ENCODE peak calls at places on chromosomes 13 and 19, in eight cellular contexts. S, G, V, N, Q, E, M and H are unnamed samples.

GRCh38 chr19:1577090-1577928 is 9.2 kb upstream of the MEX3D start:
- DNase-seq in E (no peak), V (no peak), G (no peak), M (no peak), S (no peak), N (no peak), Q (no peak), H (no peak)

GRCh38 chr13:41463823-41464602 is 6.7 kb downstream of the RGCC start:
- DNase-seq in N (no peak), M (peak), E (no peak), V (peak), Q (no peak), G (no peak), S (no peak), H (no peak)

GRCh38 chr19:51136891-51137551 is 5.1 kb upstream of the SIGLEC7 start:
- DNase-seq in G (no peak), E (no peak), V (no peak), M (peak), S (no peak), N (no peak), Q (no peak), H (no peak)

GRCh38 chr19:1057185-1057857 is 9.6 kb upstream of the ARHGAP45 start:
- DNase-seq in G (peak), V (no peak), S (no peak), E (no peak), M (peak), Q (peak), N (no peak), H (no peak)

GRCh38 chr19:9917322-9917721 is 19.0 kb downstream of the OLFM2 start:
- DNase-seq in E (no peak), G (peak), S (no peak), N (no peak), Q (peak), V (no peak), M (no peak), H (no peak)

GRCh38 chr19:17091758-17092333 is 16.3 kb downstream of the MYO9B start:
- DNase-seq in M (no peak), E (no peak), V (no peak), N (no peak), Q (no peak), G (no peak), S (no peak), H (no peak)

GRCh38 chr13:83568019-83568418 is 314.3 kb downstream of the SLITRK1 start:
- DNase-seq in E (no peak), Q (no peak), M (no peak), G (no peak), V (no peak), N (no peak), S (no peak), H (no peak)

GRCh38 chr13:46149272-46150133 is 32.5 kb downstream of the LCP1 start:
- DNase-seq in V (no peak), E (peak), N (no peak), S (no peak), Q (no peak), M (no peak), G (peak), H (no peak)

GRCh38 chr19:16467581-16467980 is 4.2 kb downstream of the EPS15L1 start:
- DNase-seq in V (no peak), N (no peak), S (no peak), E (no peak), M (no peak), Q (no peak), G (no peak), H (no peak)

GRCh38 chr13:99366075-99366987 is 59.1 kb upstream of the GPR183 start:
- DNase-seq in N (no peak), V (peak), E (no peak), G (no peak), Q (no peak), S (no peak), M (peak), H (no peak)

GRCh38 chr13:75359266-75359665 is 122.7 kb downstream of the TBC1D4 start:
- DNase-seq in V (no peak), E (peak), S (no peak), G (peak), M (no peak), Q (peak), N (no peak), H (no peak)

GRCh38 chr19:47005873-47006272 is 13.8 kb upstream of the NPAS1 start:
- DNase-seq in S (no peak), G (no peak), M (no peak), Q (no peak), N (no peak), V (no peak), E (no peak), H (no peak)

GRCh38 chr13:38582133-38582532 is 104.7 kb upstream of the FREM2 start:
- DNase-seq in G (peak), V (no peak), N (no peak), S (no peak), E (peak), M (no peak), Q (peak), H (no peak)

GRCh38 chr13:36919206-36919832 is 719 bp downstream of the SMAD9 start:
- DNase-seq in S (peak), M (no peak), E (no peak), G (peak), Q (peak), V (no peak), N (no peak), H (no peak)

GRCh38 chr13:30818323-30818960 is 83.1 kb downstream of the ALOX5AP start:
- DNase-seq in G (peak), V (no peak), N (no peak), S (peak), Q (peak), M (no peak), E (peak), H (no peak)

GRCh38 chr13:67147257-67148218 is 82.6 kb downstream of the PCDH9 start:
- DNase-seq in S (no peak), E (peak), V (no peak), G (peak), Q (peak), M (no peak), N (no peak), H (no peak)

GRCh38 chr13:105442941-105443340 is 1092.5 kb downstream of the EFNB2 start:
- DNase-seq in M (no peak), G (peak), V (no peak), E (peak), S (no peak), N (no peak), Q (peak), H (no peak)

GRCh38 chr19:13790354-13790753 is 4.9 kb upstream of the ZSWIM4 start:
- DNase-seq in S (no peak), E (no peak), V (no peak), Q (no peak), G (peak), N (peak), M (no peak), H (no peak)

GRCh38 chr19:49016067-49016839 is 638 bp downstream of the LHB start:
- DNase-seq in M (no peak), Q (no peak), S (no peak), E (no peak), V (no peak), G (no peak), N (no peak), H (no peak)

GRCh38 chr13:93788456-93788855 is 561.8 kb downstream of the GPC6 start:
- DNase-seq in E (no peak), M (no peak), Q (no peak), G (no peak), N (no peak), V (no peak), S (no peak), H (no peak)

GRCh38 chr13:106118050-106118449 is 417.4 kb downstream of the EFNB2 start:
- DNase-seq in V (no peak), Q (no peak), E (no peak), M (no peak), S (no peak), G (no peak), N (no peak), H (no peak)

GRCh38 chr19:4061683-4062575 is 4.8 kb downstream of the ZBTB7A start:
- DNase-seq in S (no peak), G (no peak), V (no peak), M (no peak), N (no peak), Q (no peak), E (no peak), H (no peak)

GRCh38 chr19:3514930-3515329 is 8.8 kb downstream of the FZR1 start:
- DNase-seq in M (no peak), G (no peak), V (no peak), E (no peak), Q (no peak), N (no peak), S (no peak), H (no peak)

GRCh38 chr13:52371736-52372247 is 34.2 kb downstream of the THSD1 start:
- DNase-seq in G (peak), M (no peak), N (no peak), Q (no peak), V (no peak), S (no peak), E (no peak), H (no peak)

GRCh38 chr19:29587059-29587458 is 19.0 kb upstream of the POP4 start:
- DNase-seq in M (no peak), G (no peak), E (no peak), N (no peak), S (no peak), Q (no peak), V (no peak), H (no peak)

GRCh38 chr19:1000095-1000494 is at the start of gene GRIN3B:
- DNase-seq in E (no peak), M (peak), V (no peak), S (no peak), Q (no peak), N (peak), G (peak), H (peak)

GRCh38 chr13:112096959-112097358 is 30.0 kb downstream of the SOX1 start:
- DNase-seq in Q (no peak), S (no peak), G (no peak), V (no peak), E (no peak), M (no peak), N (no peak), H (no peak)

GRCh38 chr19:5623397-5624153 is 692 bp downstream of the SAFB start:
- DNase-seq in V (no peak), S (no peak), N (peak), G (no peak), M (peak), E (no peak), Q (no peak), H (peak)

GRCh38 chr13:44109986-44110640 is 230.4 kb downstream of the LACC1 start:
- DNase-seq in V (no peak), G (no peak), M (no peak), Q (no peak), N (no peak), S (no peak), E (no peak), H (no peak)

GRCh38 chr19:48632692-48633147 is 4.5 kb downstream of the DBP start:
- DNase-seq in N (no peak), G (peak), S (no peak), V (no peak), Q (peak), E (no peak), M (no peak), H (no peak)

GRCh38 chr13:27821566-27821965 is 29.3 kb downstream of the GSX1 start:
- DNase-seq in E (no peak), M (no peak), V (no peak), N (no peak), Q (no peak), G (no peak), S (no peak), H (no peak)

GRCh38 chr19:33432408-33433170 is 59.1 kb downstream of the CEBPG start:
- DNase-seq in N (no peak), S (no peak), M (no peak), G (no peak), E (no peak), V (no peak), Q (no peak), H (no peak)

GRCh38 chr19:34232566-34233481 is 21.5 kb upstream of the GARRE1 start:
- DNase-seq in Q (peak), M (peak), G (peak), E (peak), V (no peak), N (no peak), S (no peak), H (no peak)